ENCODE peak calls at places on chromosomes 4 and X, in four cellular contexts. K, P, R and I are unnamed samples.

GRCh38 chr4:97984545-97985131 is 158.6 kb downstream of the STPG2 start:
- DNase-seq in K (no peak), P (no peak), R (peak; percentile 4), I (peak; percentile 47)

GRCh38 chr4:184448828-184449227 is 25.5 kb downstream of the IRF2 start:
- DNase-seq in K (no peak), P (no peak), R (no peak), I (no peak)

GRCh38 chrX:40297949-40298539 is 200.3 kb upstream of the BCOR start:
- DNase-seq in K (no peak), P (no peak), R (peak; percentile 34), I (no peak)

GRCh38 chrX:39199429-39199828 is 398.2 kb downstream of the MID1IP1 start:
- DNase-seq in K (no peak), P (no peak), R (no peak), I (no peak)

GRCh38 chrX:109840585-109840984 is 107.5 kb upstream of the ACSL4 start:
- DNase-seq in K (no peak), P (peak; percentile 17), R (peak; percentile 82), I (no peak)

GRCh38 chrX:84907324-84907946 is 96.2 kb upstream of the APOOL start:
- DNase-seq in K (no peak), P (no peak), R (peak; percentile 3), I (no peak)

GRCh38 chrX:14027031-14027430 is 2.7 kb downstream of the GEMIN8 start:
- DNase-seq in K (no peak), P (no peak), R (no peak), I (no peak)

GRCh38 chr4:60683357-60683756 is 516.8 kb upstream of the ADGRL3 start:
- DNase-seq in K (no peak), P (no peak), R (no peak), I (no peak)

GRCh38 chr4:108280072-108280471 is 111.3 kb upstream of the LEF1 start:
- DNase-seq in K (no peak), P (no peak), R (no peak), I (no peak)

GRCh38 chr4:70913947-70914445 is 11.8 kb downstream of the MOB1B start:
- DNase-seq in K (no peak), P (no peak), R (peak; percentile 27), I (no peak)

GRCh38 chr4:58063761-58064160 is 953.6 kb upstream of the IGFBP7 start:
- DNase-seq in K (no peak), P (no peak), R (no peak), I (no peak)

GRCh38 chr4:43547560-43547959 is 655.0 kb downstream of the GRXCR1 start:
- DNase-seq in K (no peak), P (no peak), R (no peak), I (no peak)

GRCh38 chr4:115121351-115122043 is 8.1 kb upstream of the NDST4 start:
- DNase-seq in K (no peak), P (no peak), R (no peak), I (no peak)

GRCh38 chr4:14871676-14872430 is 130.4 kb upstream of the CPEB2 start:
- DNase-seq in K (no peak), P (peak; percentile 3), R (peak; percentile 55), I (no peak)

GRCh38 chr4:16914208-16914607 is 15.8 kb upstream of the LDB2 start:
- DNase-seq in K (no peak), P (no peak), R (no peak), I (no peak)

GRCh38 chrX:107716045-107716684 is 59.4 kb downstream of the TSC22D3 start:
- DNase-seq in K (no peak), P (no peak), R (no peak), I (no peak)

GRCh38 chr4:168931215-168931650 is 78.8 kb downstream of the CBR4 start:
- DNase-seq in K (no peak), P (no peak), R (no peak), I (no peak)
- TF ChIP-seq RFX5 in K (no peak), P (no peak), R (no peak), I (no peak)

DNA sequence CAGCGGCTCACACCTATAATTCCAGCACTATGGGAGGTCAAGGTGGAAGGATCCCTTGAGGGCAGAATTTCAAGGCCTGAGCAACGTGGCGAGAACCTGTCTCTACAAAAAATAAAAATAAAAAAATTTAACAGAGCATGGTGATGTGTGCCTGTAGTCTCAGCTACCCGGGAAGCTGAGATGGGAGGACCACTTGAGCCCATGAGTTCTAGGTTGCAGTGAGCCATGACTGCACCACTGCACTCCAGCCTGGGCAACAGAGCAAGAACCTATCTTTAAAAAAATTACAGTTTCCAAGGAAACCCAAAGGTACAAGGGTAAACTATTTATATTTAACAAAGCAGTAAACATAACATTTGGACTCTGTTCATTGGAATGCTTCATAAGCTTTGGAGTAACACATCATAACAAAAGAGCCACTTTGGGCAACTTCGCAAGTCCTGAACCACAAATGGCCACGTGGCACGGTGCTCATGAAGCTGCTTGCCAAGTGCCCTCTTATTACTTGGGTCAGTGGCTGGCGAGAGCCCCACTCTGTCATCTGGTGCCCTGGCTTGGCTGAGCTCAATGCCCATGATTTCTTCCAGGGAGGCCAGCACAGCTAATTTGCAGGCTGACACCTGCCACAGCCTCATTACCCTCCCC is 165.6 kb downstream of the SH3KBP1 start:
- DNase-seq in K (no peak), P (no peak), R (no peak), I (no peak)
- TF ChIP-seq CREB1 in K (no peak), P (no peak), R (no peak), I (no peak)

DNA sequence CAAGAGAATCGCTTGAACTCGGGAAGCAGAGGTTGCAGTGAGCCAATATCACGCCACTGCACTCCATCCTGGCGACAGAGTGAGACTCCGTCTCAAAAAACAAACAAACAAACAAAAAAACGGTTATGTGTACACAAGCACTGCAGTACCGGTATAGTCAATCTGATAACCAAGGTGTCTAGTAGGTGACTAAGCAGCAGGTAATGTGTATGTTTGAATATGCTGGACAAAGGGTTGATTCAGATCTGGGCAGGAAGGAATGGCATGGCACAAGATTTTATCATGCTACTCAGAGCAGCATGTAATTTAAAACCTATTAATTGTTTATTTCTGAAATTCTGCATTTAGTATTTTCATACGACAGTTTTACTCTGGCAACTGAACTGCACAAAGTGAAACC is 41.7 kb downstream of the MAGEC1 start:
- DNase-seq in K (no peak), P (no peak), R (no peak), I (no peak)
- TF ChIP-seq ATF2 in K (no peak), P (no peak), R (no peak), I (no peak)

GRCh38 chr4:175540151-175540550 is 271.9 kb downstream of the GPM6A start:
- DNase-seq in K (no peak), P (no peak), R (no peak), I (no peak)

GRCh38 chr4:175531405-175532091 is 280.5 kb downstream of the GPM6A start:
- DNase-seq in K (no peak), P (no peak), R (no peak), I (no peak)

GRCh38 chr4:175539498-175539897 is 272.6 kb downstream of the GPM6A start:
- DNase-seq in K (no peak), P (no peak), R (no peak), I (no peak)

GRCh38 chr4:175540732-175541131 is 271.3 kb downstream of the GPM6A start:
- DNase-seq in K (no peak), P (no peak), R (no peak), I (no peak)

DNA sequence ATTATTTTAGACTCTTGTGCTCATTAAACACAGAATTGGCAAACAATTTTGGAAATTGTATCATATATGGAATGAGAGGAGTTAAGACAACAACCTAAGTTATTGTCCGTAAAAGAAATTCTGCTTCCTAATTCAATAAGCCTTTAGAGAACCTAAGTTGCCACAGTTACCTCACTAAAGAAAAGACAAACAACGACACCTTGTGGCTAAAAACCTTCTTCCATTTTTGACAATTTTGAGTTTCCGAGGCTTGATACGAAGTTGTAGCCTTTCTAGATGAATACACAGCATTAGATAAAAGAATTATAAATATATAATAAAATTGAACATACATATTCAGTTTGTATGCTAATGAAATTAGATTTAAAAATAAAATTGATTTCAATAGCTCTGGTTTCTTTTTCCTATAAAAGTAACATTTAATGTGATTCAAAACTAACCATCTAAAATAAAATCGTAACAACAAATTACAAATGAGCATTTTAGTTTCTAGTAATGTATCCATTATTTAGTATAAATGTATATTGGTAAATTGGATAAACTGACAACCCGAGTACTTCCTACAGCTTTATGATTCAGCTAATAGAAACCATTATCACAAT is 275.1 kb downstream of the GPM6A start:
- DNase-seq in K (peak; percentile 7), P (peak; percentile 35), R (peak; percentile 30), I (no peak)
- TF ChIP-seq RFX5 in K (no peak), P (no peak), R (no peak), I (no peak)

GRCh38 chr4:3649491-3649890 is 116.7 kb upstream of the ADRA2C start:
- DNase-seq in K (no peak), P (no peak), R (no peak), I (no peak)
- TF ChIP-seq CREB1 in K (no peak), P (no peak), R (no peak), I (no peak)

DNA sequence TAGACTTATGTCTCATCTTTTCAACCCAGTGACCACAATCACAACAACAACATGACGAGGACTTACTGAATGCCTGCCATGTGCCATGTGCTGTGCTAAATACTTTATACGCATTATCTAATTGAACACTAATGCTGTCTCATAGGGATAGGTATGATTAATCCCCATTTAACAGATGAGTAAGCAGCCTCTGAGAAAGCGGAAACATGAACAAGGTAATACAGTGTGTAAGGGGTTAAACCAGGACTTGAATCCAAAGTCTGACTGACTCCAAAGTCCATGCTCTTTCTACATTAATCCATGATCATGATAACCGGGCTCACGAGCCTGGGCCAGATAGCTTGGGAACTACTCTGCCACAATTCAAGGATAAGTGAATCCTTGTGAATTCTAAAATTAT is 105.3 kb upstream of the MBNL3 start:
- DNase-seq in K (no peak), P (peak; percentile 24), R (no peak), I (no peak)
- TF ChIP-seq ATF2 in K (no peak), P (no peak), R (no peak), I (no peak)

DNA sequence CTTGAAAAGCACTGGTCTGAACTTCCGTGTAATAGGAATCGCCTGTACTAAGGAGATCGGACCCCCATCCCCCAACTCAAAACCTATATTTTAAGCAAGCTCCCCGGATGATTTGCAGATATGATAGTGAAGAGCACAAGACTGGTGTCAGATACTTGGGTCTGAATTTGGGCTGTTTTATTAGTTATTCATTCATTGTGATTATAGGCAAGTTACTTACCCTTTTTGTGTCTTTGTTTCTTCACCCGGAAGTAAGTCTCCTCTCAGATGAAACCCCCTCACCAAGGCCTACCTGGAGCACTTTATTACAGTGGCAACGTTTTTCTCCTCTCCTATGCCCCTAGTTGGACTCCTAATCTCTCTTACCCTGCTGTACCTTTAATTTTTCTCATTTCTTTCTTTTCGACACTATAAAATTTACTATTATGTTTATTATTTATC is 17.4 kb downstream of the STAP1 start:
- DNase-seq in K (no peak), P (no peak), R (no peak), I (no peak)
- TF ChIP-seq RFX5 in K (no peak), P (no peak), R (no peak), I (no peak)

DNA sequence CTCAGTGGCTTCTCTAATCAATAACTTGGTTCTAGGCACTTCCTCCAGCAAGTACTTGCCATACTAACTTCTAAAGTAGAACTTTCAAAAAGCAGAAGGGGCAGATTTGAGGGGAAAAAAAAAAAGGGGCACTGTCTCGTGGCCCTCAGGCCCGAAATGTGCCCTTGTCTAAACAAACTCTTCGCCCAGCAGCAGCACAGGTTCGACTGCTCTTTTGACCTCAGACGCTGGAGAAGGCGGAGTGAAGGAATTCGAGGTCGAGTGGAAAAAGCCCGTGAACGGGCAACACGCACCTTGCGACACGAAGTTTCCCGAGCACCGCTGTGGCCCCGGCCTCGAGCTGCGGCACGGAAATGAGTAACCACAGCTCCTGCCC is 729 bp downstream of the GRPEL1 start:
- DNase-seq in K (no peak), P (peak; percentile 40), R (peak; percentile 45), I (no peak)
- TF ChIP-seq CREB1 in K (no peak), P (no peak), R (no peak), I (no peak)